ENCODE peak calls at places on chromosomes 2 and 18, in six cellular contexts. One of them, this sample, is unnamed.

GRCh38 chr18:12449040-12449814 is 41.5 kb downstream of the PRELID3A start:
- DNase-seq in T-helper 2 cell: no peak
- DNase-seq in GM23248: no peak
- DNase-seq in GM03348: no peak
- DNase-seq in activated T-helper 1 cell treated with anti-CD3 and anti-CD28 coated beads, Interleukin-2, amount 50 U/mL, for 16 hours: no peak
- DNase-seq in PC-9: no peak
- DNase-seq in this sample: no peak

GRCh38 chr2:64637931-64638330 is 15.8 kb downstream of the SERTAD2 start:
- DNase-seq in T-helper 2 cell: no peak
- DNase-seq in GM23248: peak
- DNase-seq in GM03348: peak
- DNase-seq in activated T-helper 1 cell treated with anti-CD3 and anti-CD28 coated beads, Interleukin-2, amount 50 U/mL, for 16 hours: no peak
- DNase-seq in PC-9: no peak
- DNase-seq in this sample: no peak

GRCh38 chr18:51133580-51134160 is 63.8 kb downstream of the MEX3C start:
- DNase-seq in T-helper 2 cell: no peak
- DNase-seq in GM23248: no peak
- DNase-seq in GM03348: no peak
- DNase-seq in activated T-helper 1 cell treated with anti-CD3 and anti-CD28 coated beads, Interleukin-2, amount 50 U/mL, for 16 hours: no peak
- DNase-seq in PC-9: no peak
- DNase-seq in this sample: no peak

GRCh38 chr2:238024986-238025385 is 35.8 kb upstream of the SCLY start:
- DNase-seq in T-helper 2 cell: peak
- DNase-seq in GM23248: peak
- DNase-seq in GM03348: no peak
- DNase-seq in activated T-helper 1 cell treated with anti-CD3 and anti-CD28 coated beads, Interleukin-2, amount 50 U/mL, for 16 hours: no peak
- DNase-seq in PC-9: no peak
- DNase-seq in this sample: peak

GRCh38 chr2:43399515-43400245 is 173.3 kb upstream of the ZFP36L2 start:
- DNase-seq in T-helper 2 cell: no peak
- DNase-seq in GM23248: peak
- DNase-seq in GM03348: peak
- DNase-seq in activated T-helper 1 cell treated with anti-CD3 and anti-CD28 coated beads, Interleukin-2, amount 50 U/mL, for 16 hours: no peak
- DNase-seq in PC-9: no peak
- DNase-seq in this sample: peak

GRCh38 chr2:178700922-178701342 is 106.3 kb downstream of the TTN start:
- DNase-seq in T-helper 2 cell: peak
- DNase-seq in GM23248: peak
- DNase-seq in GM03348: peak
- DNase-seq in activated T-helper 1 cell treated with anti-CD3 and anti-CD28 coated beads, Interleukin-2, amount 50 U/mL, for 16 hours: no peak
- DNase-seq in PC-9: no peak
- DNase-seq in this sample: peak

GRCh38 chr2:6352906-6353515 is 512.7 kb downstream of the CMPK2 start:
- DNase-seq in T-helper 2 cell: no peak
- DNase-seq in GM23248: peak
- DNase-seq in GM03348: peak
- DNase-seq in activated T-helper 1 cell treated with anti-CD3 and anti-CD28 coated beads, Interleukin-2, amount 50 U/mL, for 16 hours: no peak
- DNase-seq in PC-9: no peak
- DNase-seq in this sample: peak

GRCh38 chr2:168734199-168734746 is 68.2 kb upstream of the NOSTRIN start:
- DNase-seq in T-helper 2 cell: no peak
- DNase-seq in GM23248: no peak
- DNase-seq in GM03348: no peak
- DNase-seq in activated T-helper 1 cell treated with anti-CD3 and anti-CD28 coated beads, Interleukin-2, amount 50 U/mL, for 16 hours: no peak
- DNase-seq in PC-9: no peak
- DNase-seq in this sample: no peak